ENCODE peak calls at places on chromosomes 4 and X, in five cellular contexts. Z is adrenal gland, A is right lobe of liver, R is GM12878, U is heart left ventricle. M is an unnamed sample. For H3K4me1, the result is how much of the 10 kb centered on the place peaks cover.

GRCh38 chrX:8870411-8870810 is 69.2 kb upstream of the FAM9A start:
- DNase-seq in Z (no peak), A (no peak), R (no peak), U (no peak), M (no peak)

GRCh38 chr4:138473339-138473738 is 231.2 kb upstream of the SLC7A11 start:
- DNase-seq in Z (no peak), A (no peak), R (no peak), U (no peak), M (no peak)

GRCh38 chr4:100843897-100844296 is 326.1 kb upstream of the EMCN start:
- DNase-seq in Z (no peak), A (no peak), R (no peak), U (no peak), M (no peak)

GRCh38 chr4:147732516-147733193 is 767 bp downstream of the ARHGAP10 start:
- DNase-seq in Z (peak), A (peak), R (no peak), U (peak), M (no peak)

GRCh38 chr4:153634737-153635353 is 49.2 kb upstream of the TLR2 start:
- DNase-seq in Z (no peak), A (no peak), R (no peak), U (no peak), M (no peak)

GRCh38 chr4:186840222-186840701 is 116.6 kb upstream of the FAT1 start:
- DNase-seq in Z (no peak), A (no peak), R (no peak), U (peak), M (no peak)

GRCh38 chr4:128565565-128566186 is 243.8 kb upstream of the JADE1 start:
- DNase-seq in Z (peak), A (peak), R (no peak), U (peak), M (no peak)

GRCh38 chr4:152586668-152587067 is 50.8 kb upstream of the FBXW7 start:
- DNase-seq in Z (no peak), A (no peak), R (no peak), U (no peak), M (no peak)

GRCh38 chr4:36385951-36386561 is 104.6 kb downstream of the DTHD1 start:
- DNase-seq in Z (peak), A (no peak), R (peak), U (no peak), M (no peak)

GRCh38 chr4:53617101-53617680 is 25.9 kb upstream of the LNX1 start:
- DNase-seq in Z (no peak), A (no peak), R (no peak), U (no peak), M (no peak)

GRCh38 chr4:121200795-121201472 is 36.8 kb upstream of the TNIP3 start:
- DNase-seq in Z (no peak), A (no peak), R (peak), U (no peak), M (no peak)

GRCh38 chr4:113222006-113222405 is 172.6 kb downstream of the ANK2 start:
- DNase-seq in Z (no peak), A (no peak), R (no peak), U (no peak), M (no peak)

GRCh38 chr4:73068496-73069337 is 799 bp downstream of the COX18 start:
- DNase-seq in Z (peak), A (no peak), R (peak), U (no peak), M (no peak)

GRCh38 chr4:133147365-133147821 is 1.7 kb upstream of the PCDH10 start:
- DNase-seq in Z (no peak), A (no peak), R (no peak), U (no peak), M (no peak)

GRCh38 chr4:105352826-105353225 is 121.0 kb downstream of the PPA2 start:
- DNase-seq in Z (no peak), A (no peak), R (peak), U (no peak), M (no peak)

GRCh38 chr4:106365613-106366012 is 3.0 kb downstream of the GIMD1 start:
- DNase-seq in Z (peak), A (no peak), R (no peak), U (no peak), M (no peak)

GRCh38 chr4:174037049-174037448 is 246.4 kb downstream of the FBXO8 start:
- DNase-seq in Z (no peak), A (no peak), R (no peak), U (no peak), M (no peak)

GRCh38 chr4:128519163-128519810 is 231.7 kb upstream of the PGRMC2 start:
- DNase-seq in Z (peak), A (no peak), R (no peak), U (peak), M (peak)

GRCh38 chrX:45165726-45166125 is 35.0 kb downstream of the DIPK2B start:
- DNase-seq in Z (no peak), A (no peak), R (no peak), U (no peak), M (peak)

GRCh38 chrX:31036895-31037294 is 34.9 kb downstream of the FTHL17 start:
- DNase-seq in Z (peak), A (peak), R (no peak), U (peak), M (no peak)

GRCh38 chrX:139877710-139878414 is 55.0 kb downstream of the ATP11C start:
- DNase-seq in Z (no peak), A (no peak), R (no peak), U (no peak), M (no peak)

GRCh38 chr4:29540439-29541102 is 1179.6 kb upstream of the PCDH7 start:
- DNase-seq in Z (no peak), A (no peak), R (no peak), U (no peak), M (no peak)

GRCh38 chr4:174490356-174490969 is 31.8 kb downstream of the HPGD start:
- DNase-seq in Z (no peak), A (no peak), R (no peak), U (no peak), M (no peak)

GRCh38 chrX:1138476-1138875 is 74.0 kb downstream of the CRLF2 start:
- DNase-seq in Z (no peak), A (no peak), R (no peak), U (no peak), M (peak)

GRCh38 chrX:45743081-45743533 is 542.4 kb upstream of the DIPK2B start:
- DNase-seq in Z (no peak), A (no peak), R (no peak), U (no peak), M (no peak)

DNA sequence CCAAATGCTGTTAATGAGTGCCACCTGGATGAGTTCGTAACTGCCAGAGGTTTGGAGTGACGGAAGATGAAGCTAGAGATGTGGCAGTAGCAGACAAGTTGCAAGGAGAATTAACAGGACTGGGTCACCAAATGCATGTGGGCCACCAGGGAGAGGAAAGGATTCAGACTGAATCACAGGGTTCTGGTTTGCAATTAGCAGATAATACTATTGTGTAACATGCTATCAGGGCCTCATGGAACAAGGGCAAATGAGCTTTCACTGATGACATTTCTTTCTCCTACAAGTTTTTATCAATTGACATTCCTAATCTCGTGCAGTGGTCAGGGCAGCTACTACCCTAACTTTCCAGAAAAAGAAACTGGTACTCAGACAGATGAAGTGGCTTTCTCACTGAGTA is 21.4 kb downstream of the GAB3 start:
- DNase-seq in Z (no peak), A (no peak), R (no peak), U (no peak), M (no peak)
- H3K27ac ChIP-seq in Z (no peak), A (no peak), R (no peak), U (peak), M (no peak)

GRCh38 chr4:183987987-183988392 is 82.9 kb downstream of the STOX2 start:
- DNase-seq in Z (peak), A (no peak), R (no peak), U (peak), M (no peak)
- TF ChIP-seq POLR2A in Z (peak), A (no peak), R (no peak), U (no peak), M (no peak)

DNA sequence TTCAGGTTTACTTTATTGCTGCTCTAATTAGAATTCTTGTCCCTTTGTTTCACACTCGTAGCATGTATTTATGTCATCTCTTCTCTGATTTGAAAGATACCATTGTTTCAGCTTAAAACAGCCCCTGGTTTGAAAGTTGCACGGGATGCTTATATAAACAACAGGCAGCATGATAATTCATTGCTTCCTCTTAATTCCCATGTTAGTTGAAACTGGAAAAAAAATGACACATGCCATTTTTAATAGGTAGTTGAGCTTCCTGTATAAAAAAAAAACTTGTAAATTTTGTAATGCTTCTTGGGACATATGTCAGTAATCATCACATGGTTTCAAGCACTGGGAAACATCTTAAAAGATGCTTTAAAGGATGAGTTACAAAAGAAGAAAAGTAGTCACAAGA is 243.0 kb downstream of the PALLD start:
- DNase-seq in Z (no peak), A (no peak), R (no peak), U (no peak), M (no peak)
- H3K4me1 ChIP-seq in Z (under half), A (under half), R (under half), U (half or more), M (under half)

GRCh38 chr4:98625920-98626319 is 32.5 kb downstream of the TSPAN5 start:
- DNase-seq in Z (no peak), A (no peak), R (no peak), U (no peak), M (no peak)
- H3K27ac ChIP-seq in Z (no peak), A (no peak), R (no peak), U (no peak), M (peak)

GRCh38 chr4:184416913-184417734 is 57.2 kb downstream of the IRF2 start:
- DNase-seq in Z (no peak), A (peak), R (peak), U (no peak), M (no peak)

GRCh38 chr4:184409911-184410692 is 64.2 kb downstream of the IRF2 start:
- DNase-seq in Z (no peak), A (no peak), R (no peak), U (no peak), M (no peak)

GRCh38 chr4:184410748-184411147 is 63.6 kb downstream of the IRF2 start:
- DNase-seq in Z (no peak), A (no peak), R (no peak), U (no peak), M (no peak)

GRCh38 chr4:184415071-184415470 is 59.3 kb downstream of the IRF2 start:
- DNase-seq in Z (no peak), A (no peak), R (no peak), U (no peak), M (no peak)

GRCh38 chr4:184413227-184414064 is 60.9 kb downstream of the IRF2 start:
- DNase-seq in Z (no peak), A (no peak), R (no peak), U (no peak), M (no peak)
- TF ChIP-seq POLR2A in Z (no peak), A (no peak), R (no peak), U (no peak), M (no peak)

DNA sequence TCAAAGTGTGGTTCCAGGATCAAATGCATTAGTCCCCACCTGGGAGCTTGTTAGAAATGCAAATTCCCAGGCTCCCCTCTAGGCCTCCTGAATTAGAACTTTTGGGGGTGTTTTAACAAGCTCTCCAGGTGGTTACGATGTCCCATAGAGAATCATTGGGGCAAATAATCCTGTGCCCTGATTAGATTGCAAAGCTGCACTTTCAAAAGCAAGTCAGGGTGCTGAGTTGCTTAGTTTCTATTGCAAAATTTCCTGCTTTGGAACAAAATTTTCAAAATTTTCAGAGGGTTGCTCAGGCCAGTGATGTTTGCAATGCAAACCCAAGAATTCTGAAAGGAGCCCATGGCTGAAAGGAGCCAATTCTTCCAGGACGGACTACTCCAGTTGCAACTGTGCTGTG is 71.0 kb downstream of the MGST2 start:
- DNase-seq in Z (no peak), A (no peak), R (no peak), U (no peak), M (no peak)
- H3K4me1 ChIP-seq in Z (under half), A (under half), R (under half), U (half or more), M (under half)

GRCh38 chr4:150305995-150306394 is 227.8 kb downstream of the DCLK2 start:
- DNase-seq in Z (no peak), A (no peak), R (no peak), U (no peak), M (no peak)
- H3K27ac ChIP-seq in Z (no peak), A (no peak), R (no peak), U (no peak), M (no peak)

GRCh38 chr4:15002659-15003440 is 569 bp downstream of the CPEB2 start:
- DNase-seq in Z (peak), A (peak), R (peak), U (peak), M (no peak)
- TF ChIP-seq POLR2A in Z (peak), A (peak), R (peak), U (no peak), M (peak)

GRCh38 chr4:98625399-98625798 is 33.0 kb downstream of the TSPAN5 start:
- DNase-seq in Z (no peak), A (no peak), R (no peak), U (no peak), M (no peak)

GRCh38 chr4:98624642-98625041 is 33.8 kb downstream of the TSPAN5 start:
- DNase-seq in Z (no peak), A (no peak), R (no peak), U (no peak), M (no peak)

GRCh38 chr4:98620087-98620784 is 38.2 kb downstream of the TSPAN5 start:
- DNase-seq in Z (no peak), A (no peak), R (no peak), U (no peak), M (no peak)

GRCh38 chr4:98624144-98624543 is 34.3 kb downstream of the TSPAN5 start:
- DNase-seq in Z (no peak), A (no peak), R (no peak), U (no peak), M (no peak)

GRCh38 chr4:98623126-98623802 is 35.1 kb downstream of the TSPAN5 start:
- DNase-seq in Z (no peak), A (no peak), R (no peak), U (no peak), M (no peak)
- H3K4me1 ChIP-seq in Z (under half), A (under half), R (under half), U (under half), M (under half)

GRCh38 chrX:3449287-3449686 is 102.8 kb upstream of the MXRA5 start:
- DNase-seq in Z (peak), A (no peak), R (no peak), U (no peak), M (no peak)
- H3K27ac ChIP-seq in Z (no peak), A (no peak), R (no peak), U (no peak), M (no peak)